ENCODE peak calls at places on chromosomes 4 and X, in six cellular contexts. O is NCI-H2081; Y is GM12878; A is anterior cingulate cortex; B is iPS DF 19.7; P is stimulated activated CD8-positive, alpha-beta memory T cell treated with anti-CD3 and anti-CD28 coated beads, Interleukin-2, amount 100 ng/mL, for 48 hours. U is an unnamed sample.

GRCh38 chr4:53535567-53535966 is 55.7 kb downstream of the LNX1 start:
- DNase-seq in B (no peak), O (no peak), P (no peak), A (no peak), Y (no peak), U (no peak)

GRCh38 chr4:185708348-185708747 is 103.6 kb downstream of the SORBS2 start:
- DNase-seq in A (no peak), B (no peak), P (no peak), Y (no peak), O (no peak), U (no peak)

GRCh38 chr4:26005764-26006163 is 91.7 kb downstream of the SMIM20 start:
- DNase-seq in P (no peak), A (no peak), O (no peak), Y (no peak), B (no peak), U (no peak)

GRCh38 chr4:76061977-76062376 is 12.5 kb upstream of the ART3 start:
- DNase-seq in O (no peak), Y (no peak), B (no peak), A (no peak), P (no peak), U (no peak)

GRCh38 chrX:18961686-18962085 is 22.2 kb downstream of the PHKA2 start:
- DNase-seq in O (no peak), P (no peak), B (no peak), A (no peak), Y (no peak), U (no peak)

GRCh38 chr4:142530724-142531123 is 315.4 kb downstream of the INPP4B start:
- DNase-seq in O (no peak), Y (no peak), A (no peak), B (no peak), P (no peak), U (no peak)

GRCh38 chr4:129929052-129929451 is 833.1 kb downstream of the C4orf33 start:
- DNase-seq in A (no peak), O (peak), Y (no peak), B (no peak), P (no peak), U (no peak)

GRCh38 chr4:77699731-77700210 is 94.2 kb downstream of the CXCL13 start:
- DNase-seq in P (no peak), A (no peak), Y (no peak), B (peak), O (peak), U (peak)

GRCh38 chr4:185201983-185202962 is 1.5 kb downstream of the CFAP97 start:
- DNase-seq in B (no peak), P (no peak), Y (no peak), A (no peak), O (no peak), U (no peak)

GRCh38 chrX:132909643-132910042 is 48.8 kb downstream of the HS6ST2 start:
- DNase-seq in B (no peak), Y (no peak), O (no peak), P (no peak), A (no peak), U (no peak)

GRCh38 chrX:24676403-24677024 is 17.2 kb upstream of the POLA1 start:
- DNase-seq in P (no peak), B (no peak), O (no peak), A (no peak), Y (no peak), U (no peak)

GRCh38 chrX:154476821-154477220 is 2.3 kb downstream of the LAGE3 start:
- DNase-seq in B (no peak), Y (no peak), A (no peak), P (no peak), O (no peak), U (no peak)

GRCh38 chrX:108439961-108440696 is 491 bp downstream of the COL4A5 start:
- DNase-seq in B (no peak), O (no peak), A (no peak), P (no peak), Y (no peak), U (peak)

GRCh38 chrX:357693-358471 is 28.8 kb downstream of the PPP2R3B start:
- DNase-seq in A (no peak), Y (no peak), O (no peak), B (no peak), P (no peak), U (no peak)

GRCh38 chrX:153966841-153967535 is 4.6 kb downstream of the HCFC1 start:
- DNase-seq in O (no peak), B (no peak), P (no peak), A (no peak), Y (no peak), U (no peak)

GRCh38 chr4:110615366-110616161 is 7.3 kb downstream of the PITX2 start:
- DNase-seq in P (no peak), A (no peak), Y (no peak), B (no peak), O (no peak), U (no peak)